ENCODE peak calls at places on chromosomes 3 and 15, in four cellular contexts. One of them, this sample, is unnamed.

GRCh38 chr3:37608061-37608702 is 253.5 kb upstream of the CTDSPL start:
- DNase-seq in endothelial cell of umbilical vein: no peak
- DNase-seq in uterus: no peak
- DNase-seq in body of pancreas: no peak
- DNase-seq in this sample: no peak

GRCh38 chr3:52529376-52530333 is 4.0 kb downstream of the NT5DC2 start:
- DNase-seq in endothelial cell of umbilical vein: peak
- DNase-seq in uterus: peak
- DNase-seq in body of pancreas: no peak
- DNase-seq in this sample: peak

GRCh38 chr3:105899528-105899927 is 30.7 kb upstream of the CBLB start:
- DNase-seq in endothelial cell of umbilical vein: no peak
- DNase-seq in uterus: no peak
- DNase-seq in body of pancreas: no peak
- DNase-seq in this sample: no peak

GRCh38 chr3:172448661-172449467 is 608 bp upstream of the GHSR start:
- DNase-seq in endothelial cell of umbilical vein: no peak
- DNase-seq in uterus: no peak
- DNase-seq in body of pancreas: no peak
- DNase-seq in this sample: no peak

GRCh38 chr15:49673861-49674260 is 53.0 kb downstream of the DTWD1 start:
- DNase-seq in endothelial cell of umbilical vein: no peak
- DNase-seq in uterus: no peak
- DNase-seq in body of pancreas: no peak
- DNase-seq in this sample: no peak

GRCh38 chr3:195904364-195904763 is 4.0 kb downstream of the TNK2 start:
- DNase-seq in endothelial cell of umbilical vein: no peak
- DNase-seq in uterus: no peak
- DNase-seq in body of pancreas: no peak
- DNase-seq in this sample: peak

GRCh38 chr3:74636981-74637380 is 22.5 kb upstream of the CNTN3 start:
- DNase-seq in endothelial cell of umbilical vein: no peak
- DNase-seq in uterus: no peak
- DNase-seq in body of pancreas: no peak
- DNase-seq in this sample: no peak

GRCh38 chr3:148757238-148757930 is 59.7 kb downstream of the AGTR1 start:
- DNase-seq in endothelial cell of umbilical vein: no peak
- DNase-seq in uterus: no peak
- DNase-seq in body of pancreas: no peak
- DNase-seq in this sample: peak

GRCh38 chr3:119731545-119732343 is 28.9 kb downstream of the CFAP91 start:
- DNase-seq in endothelial cell of umbilical vein: peak
- DNase-seq in uterus: no peak
- DNase-seq in body of pancreas: no peak
- DNase-seq in this sample: no peak

GRCh38 chr3:113295463-113295862 is 84.1 kb downstream of the BOC start:
- DNase-seq in endothelial cell of umbilical vein: no peak
- DNase-seq in uterus: no peak
- DNase-seq in body of pancreas: no peak
- DNase-seq in this sample: no peak

GRCh38 chr3:49469037-49469875 is 811 bp upstream of the DAG1 start:
- DNase-seq in endothelial cell of umbilical vein: peak
- DNase-seq in uterus: peak
- DNase-seq in body of pancreas: peak
- DNase-seq in this sample: no peak

GRCh38 chr3:32274306-32274705 is 35.8 kb downstream of the CMTM8 start:
- DNase-seq in endothelial cell of umbilical vein: no peak
- DNase-seq in uterus: no peak
- DNase-seq in body of pancreas: no peak
- DNase-seq in this sample: no peak

GRCh38 chr15:78396976-78397375 is 41.0 kb upstream of the IREB2 start:
- DNase-seq in endothelial cell of umbilical vein: no peak
- DNase-seq in uterus: no peak
- DNase-seq in body of pancreas: peak
- DNase-seq in this sample: peak

GRCh38 chr3:129824926-129825541 is 68.5 kb downstream of the TMCC1 start:
- DNase-seq in endothelial cell of umbilical vein: peak
- DNase-seq in uterus: no peak
- DNase-seq in body of pancreas: peak
- DNase-seq in this sample: peak

GRCh38 chr3:117660941-117661635 is 951.5 kb downstream of the TUSC7 start:
- DNase-seq in endothelial cell of umbilical vein: no peak
- DNase-seq in uterus: no peak
- DNase-seq in body of pancreas: no peak
- DNase-seq in this sample: no peak

GRCh38 chr3:129312671-129313414 is 34.2 kb downstream of the HMCES start:
- DNase-seq in endothelial cell of umbilical vein: no peak
- DNase-seq in uterus: no peak
- DNase-seq in body of pancreas: peak
- DNase-seq in this sample: peak

GRCh38 chr3:10470120-10470665 is 35.2 kb downstream of the ATP2B2 start:
- DNase-seq in endothelial cell of umbilical vein: no peak
- DNase-seq in uterus: no peak
- DNase-seq in body of pancreas: no peak
- DNase-seq in this sample: no peak
- H3K4me3 ChIP-seq in endothelial cell of umbilical vein: no peak
- H3K4me3 ChIP-seq in uterus: no peak
- H3K4me3 ChIP-seq in body of pancreas: no peak
- H3K4me3 ChIP-seq in this sample: no peak

GRCh38 chr3:11271986-11272904 is at the start of gene ATG7:
- DNase-seq in endothelial cell of umbilical vein: peak
- DNase-seq in uterus: peak
- DNase-seq in body of pancreas: peak
- DNase-seq in this sample: peak
- TF ChIP-seq POLR2A in endothelial cell of umbilical vein: peak
- TF ChIP-seq POLR2A in uterus: peak
- TF ChIP-seq POLR2A in body of pancreas: peak
- TF ChIP-seq POLR2A in this sample: peak

GRCh38 chr15:70269331-70269911 is 171.7 kb upstream of the TLE3 start:
- DNase-seq in endothelial cell of umbilical vein: no peak
- DNase-seq in uterus: no peak
- DNase-seq in body of pancreas: no peak
- DNase-seq in this sample: no peak

GRCh38 chr15:70267306-70267705 is 169.6 kb upstream of the TLE3 start:
- DNase-seq in endothelial cell of umbilical vein: no peak
- DNase-seq in uterus: no peak
- DNase-seq in body of pancreas: no peak
- DNase-seq in this sample: no peak

GRCh38 chr15:70266412-70267089 is 168.8 kb upstream of the TLE3 start:
- DNase-seq in endothelial cell of umbilical vein: no peak
- DNase-seq in uterus: peak
- DNase-seq in body of pancreas: peak
- DNase-seq in this sample: peak

GRCh38 chr15:70268698-70269251 is 171.1 kb upstream of the TLE3 start:
- DNase-seq in endothelial cell of umbilical vein: no peak
- DNase-seq in uterus: no peak
- DNase-seq in body of pancreas: no peak
- DNase-seq in this sample: no peak

GRCh38 chr15:70267879-70268278 is 170.2 kb upstream of the TLE3 start:
- DNase-seq in endothelial cell of umbilical vein: no peak
- DNase-seq in uterus: no peak
- DNase-seq in body of pancreas: no peak
- DNase-seq in this sample: peak
- H3K4me3 ChIP-seq in endothelial cell of umbilical vein: no peak
- H3K4me3 ChIP-seq in uterus: no peak
- H3K4me3 ChIP-seq in body of pancreas: no peak
- H3K4me3 ChIP-seq in this sample: no peak

DNA sequence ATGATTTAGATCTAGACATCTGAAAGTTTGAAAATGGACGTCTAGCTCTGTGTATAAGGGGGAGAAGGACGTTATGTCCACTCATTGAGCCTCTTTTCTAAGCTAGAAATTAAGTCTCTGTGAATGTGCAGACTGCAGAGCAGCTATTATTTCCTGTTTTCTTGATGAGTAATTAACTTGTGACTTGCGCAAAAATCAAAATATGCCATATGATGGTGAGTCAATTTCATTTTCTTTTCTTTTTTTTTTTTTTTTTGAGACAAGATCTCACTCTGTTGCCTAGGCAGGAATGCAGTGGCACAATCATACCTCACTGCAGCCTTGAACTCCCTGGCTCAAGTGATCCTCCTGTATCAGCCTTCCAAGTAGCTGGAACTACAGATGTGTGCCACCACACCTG is 14.1 kb downstream of the LACTB start:
- DNase-seq in endothelial cell of umbilical vein: peak
- DNase-seq in uterus: no peak
- DNase-seq in body of pancreas: no peak
- DNase-seq in this sample: peak
- TF ChIP-seq POLR2A in endothelial cell of umbilical vein: peak
- TF ChIP-seq POLR2A in uterus: no peak
- TF ChIP-seq POLR2A in body of pancreas: no peak
- TF ChIP-seq POLR2A in this sample: no peak

GRCh38 chr15:66935688-66936087 is 129.7 kb upstream of the SMAD3 start:
- DNase-seq in endothelial cell of umbilical vein: no peak
- DNase-seq in uterus: no peak
- DNase-seq in body of pancreas: no peak
- DNase-seq in this sample: no peak
- H3K4me3 ChIP-seq in endothelial cell of umbilical vein: no peak
- H3K4me3 ChIP-seq in uterus: no peak
- H3K4me3 ChIP-seq in body of pancreas: no peak
- H3K4me3 ChIP-seq in this sample: no peak

DNA sequence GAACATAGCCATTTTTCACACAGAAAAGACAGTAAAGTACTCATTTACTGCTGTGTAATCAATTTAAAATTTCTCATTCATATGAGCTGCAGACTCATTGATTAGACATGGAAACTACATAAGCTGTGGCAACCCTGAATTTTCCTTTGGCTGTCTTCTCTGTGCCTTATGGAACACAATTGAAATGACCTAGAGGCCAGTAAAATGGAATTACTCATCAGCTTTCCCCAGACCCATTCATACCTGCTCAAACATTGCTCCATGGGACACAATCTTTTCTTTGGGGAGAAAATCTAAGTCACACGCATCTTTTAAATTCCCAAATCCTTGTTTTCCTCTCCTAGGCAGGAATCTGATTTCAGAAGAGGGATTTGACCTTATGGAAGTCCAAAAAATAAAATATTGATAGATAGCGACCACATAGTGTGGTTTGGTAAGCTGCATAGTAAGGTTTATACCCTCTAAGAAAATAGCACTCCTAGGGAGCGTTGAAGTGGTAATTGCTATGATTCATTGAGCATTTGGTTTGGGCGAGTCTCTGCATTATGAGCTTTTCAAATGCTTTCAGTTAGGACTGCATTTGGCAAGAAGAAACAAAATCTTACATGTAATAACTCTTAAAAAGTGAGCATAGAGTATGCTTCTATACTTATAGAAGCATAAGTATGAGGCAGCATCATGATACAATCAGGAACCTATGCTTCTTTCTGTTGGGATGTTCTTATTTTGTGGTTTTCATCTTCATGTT is 243.4 kb upstream of the GADL1 start:
- DNase-seq in endothelial cell of umbilical vein: no peak
- DNase-seq in uterus: no peak
- DNase-seq in body of pancreas: no peak
- DNase-seq in this sample: no peak
- TF ChIP-seq POLR2A in endothelial cell of umbilical vein: no peak
- TF ChIP-seq POLR2A in uterus: no peak
- TF ChIP-seq POLR2A in body of pancreas: no peak
- TF ChIP-seq POLR2A in this sample: no peak

GRCh38 chr3:136186330-136186729 is 9.8 kb downstream of the MSL2 start:
- DNase-seq in endothelial cell of umbilical vein: no peak
- DNase-seq in uterus: no peak
- DNase-seq in body of pancreas: peak
- DNase-seq in this sample: peak
- H3K4me3 ChIP-seq in endothelial cell of umbilical vein: no peak
- H3K4me3 ChIP-seq in uterus: no peak
- H3K4me3 ChIP-seq in body of pancreas: no peak
- H3K4me3 ChIP-seq in this sample: no peak

GRCh38 chr15:67523337-67523736 is 2.4 kb downstream of the C15orf61 start:
- DNase-seq in endothelial cell of umbilical vein: no peak
- DNase-seq in uterus: no peak
- DNase-seq in body of pancreas: no peak
- DNase-seq in this sample: no peak

GRCh38 chr15:67524235-67524634 is 3.3 kb downstream of the C15orf61 start:
- DNase-seq in endothelial cell of umbilical vein: no peak
- DNase-seq in uterus: no peak
- DNase-seq in body of pancreas: no peak
- DNase-seq in this sample: no peak

GRCh38 chr15:67521770-67522568 is 1.0 kb downstream of the C15orf61 start:
- DNase-seq in endothelial cell of umbilical vein: peak
- DNase-seq in uterus: no peak
- DNase-seq in body of pancreas: peak
- DNase-seq in this sample: peak

GRCh38 chr15:67520976-67521769 is at the start of gene C15orf61:
- DNase-seq in endothelial cell of umbilical vein: peak
- DNase-seq in uterus: peak
- DNase-seq in body of pancreas: peak
- DNase-seq in this sample: peak

GRCh38 chr15:67520276-67520975 is 505 bp upstream of the C15orf61 start:
- DNase-seq in endothelial cell of umbilical vein: no peak
- DNase-seq in uterus: no peak
- DNase-seq in body of pancreas: no peak
- DNase-seq in this sample: no peak
- TF ChIP-seq POLR2A in endothelial cell of umbilical vein: no peak
- TF ChIP-seq POLR2A in uterus: no peak
- TF ChIP-seq POLR2A in body of pancreas: no peak
- TF ChIP-seq POLR2A in this sample: no peak